ENCODE peak calls at places on chromosome 16, in seven cellular contexts. F is tibial nerve; X is GM12878; Z is OCI-LY7; H is GM19239; W is stimulated activated CD4-positive, alpha-beta T cell treated with anti-CD3 and anti-CD28 coated beads, Interleukin-4, amount 100 ng/mL, for 48 hours; S is endothelial cell. D is an unnamed sample.

GRCh38 chr16:82627811-82628339 is 1.1 kb downstream of the CDH13 start:
- DNase-seq in F (no peak), X (no peak), Z (no peak), H (no peak), W (no peak), S (peak), D (no peak)

GRCh38 chr16:86018487-86018886 is 119.5 kb downstream of the IRF8 start:
- DNase-seq in F (peak), X (no peak), Z (no peak), H (no peak), W (no peak), S (no peak), D (peak)

GRCh38 chr16:7579454-7579853 is 246.8 kb downstream of the RBFOX1 start:
- DNase-seq in F (no peak), X (no peak), Z (no peak), H (no peak), W (no peak), S (no peak), D (no peak)

GRCh38 chr16:1913327-1914083 is 4.7 kb downstream of the HS3ST6 start:
- DNase-seq in F (no peak), X (no peak), Z (no peak), H (no peak), W (no peak), S (no peak), D (no peak)

GRCh38 chr16:49698931-49699715 is 156.8 kb downstream of the ZNF423 start:
- DNase-seq in F (peak), X (no peak), Z (no peak), H (no peak), W (no peak), S (no peak), D (no peak)

GRCh38 chr16:89114159-89114981 is 20.7 kb downstream of the ACSF3 start:
- DNase-seq in F (no peak), X (no peak), Z (peak), H (no peak), W (no peak), S (no peak), D (no peak)

GRCh38 chr16:1338855-1339675 is 5.6 kb downstream of the BAIAP3 start:
- DNase-seq in F (no peak), X (no peak), Z (no peak), H (no peak), W (no peak), S (no peak), D (no peak)

GRCh38 chr16:68072038-68072695 is 13.0 kb upstream of the NFATC3 start:
- DNase-seq in F (peak), X (no peak), Z (no peak), H (no peak), W (no peak), S (no peak), D (no peak)

GRCh38 chr16:78249832-78250231 is 150.4 kb downstream of the WWOX start:
- DNase-seq in F (no peak), X (no peak), Z (no peak), H (no peak), W (no peak), S (no peak), D (no peak)

GRCh38 chr16:23025692-23026305 is 123.5 kb downstream of the USP31 start:
- DNase-seq in F (no peak), X (no peak), Z (no peak), H (no peak), W (no peak), S (no peak), D (no peak)

D was measured in ecto neural progenitor cell.